ENCODE peak calls at places on chromosomes 1 and 21, in nine cellular contexts. U is PC-9, I is heart right ventricle, S is fibroblast of lung, G is gastrocnemius medialis, C is lower leg skin, H is sigmoid colon, Q is A549, D is esophagus squamous epithelium. T is an unnamed sample.

GRCh38 chr1:182620924-182621585 is 16.9 kb upstream of the RGS16 start:
- DNase-seq in C (no peak), S (no peak), U (no peak), H (no peak), D (no peak), Q (no peak), G (no peak), I (no peak), T (no peak)

GRCh38 chr1:50060279-50060678 is 36.5 kb upstream of the AGBL4 start:
- DNase-seq in C (no peak), S (peak), G (no peak), U (peak), D (no peak), Q (no peak), I (no peak), H (no peak), T (no peak)

GRCh38 chr1:175481126-175482071 is 262.0 kb downstream of the TNR start:
- DNase-seq in G (no peak), C (no peak), D (no peak), H (no peak), Q (peak), I (no peak), S (peak), U (no peak), T (no peak)

GRCh38 chr21:46322351-46323226 is 1.1 kb downstream of the C21orf58 start:
- DNase-seq in Q (peak), C (no peak), G (no peak), I (no peak), U (peak), H (no peak), D (no peak), S (peak), T (no peak)

GRCh38 chr21:26769613-26770188 is 75.5 kb downstream of the ADAMTS1 start:
- DNase-seq in Q (peak), S (peak), H (no peak), U (no peak), G (no peak), C (no peak), I (peak), D (no peak), T (no peak)

GRCh38 chr1:171739646-171740045 is 2.2 kb downstream of the VAMP4 start:
- DNase-seq in C (no peak), U (no peak), Q (no peak), D (no peak), I (no peak), S (peak), G (no peak), H (no peak), T (no peak)

GRCh38 chr1:14876747-14877146 is 276.8 kb upstream of the TMEM51 start:
- DNase-seq in D (no peak), I (no peak), S (no peak), G (no peak), Q (no peak), H (no peak), U (no peak), C (no peak), T (no peak)

GRCh38 chr1:61399192-61399591 is 316.8 kb downstream of the NFIA start:
- DNase-seq in C (no peak), Q (no peak), U (no peak), I (no peak), D (no peak), S (no peak), H (no peak), G (no peak), T (no peak)

GRCh38 chr1:207810173-207810572 is 58.3 kb downstream of the CD46 start:
- DNase-seq in G (peak), C (no peak), S (peak), I (no peak), H (no peak), Q (no peak), U (no peak), D (no peak), T (peak)

GRCh38 chr1:97457446-97458089 is 463.3 kb downstream of the DPYD start:
- DNase-seq in Q (no peak), U (no peak), C (no peak), G (no peak), I (no peak), D (no peak), H (no peak), S (peak), T (no peak)

GRCh38 chr1:192476802-192477298 is 98.7 kb upstream of the RGS1 start:
- DNase-seq in Q (no peak), D (no peak), I (peak), G (no peak), U (peak), C (peak), S (peak), H (peak), T (no peak)

GRCh38 chr1:35502242-35502641 is 55.0 kb downstream of the KIAA0319L start:
- DNase-seq in Q (no peak), G (no peak), U (no peak), I (no peak), C (no peak), D (no peak), S (no peak), H (no peak), T (no peak)

GRCh38 chr1:162040657-162041056 is 17.0 kb upstream of the OLFML2B start:
- DNase-seq in G (no peak), I (no peak), D (no peak), C (no peak), H (no peak), U (no peak), Q (peak), S (peak), T (no peak)

GRCh38 chr21:33189845-33190244 is 39.9 kb upstream of the IFNAR2 start:
- DNase-seq in G (no peak), H (no peak), U (no peak), D (no peak), C (no peak), S (no peak), Q (no peak), I (no peak), T (no peak)

GRCh38 chr1:222283147-222283768 is 264.6 kb downstream of the HHIPL2 start:
- DNase-seq in D (no peak), U (peak), G (no peak), C (no peak), I (no peak), S (peak), Q (no peak), H (no peak), T (peak)

GRCh38 chr1:87129606-87130005 is 199.1 kb upstream of the LMO4 start:
- DNase-seq in I (peak), Q (no peak), G (no peak), D (no peak), C (peak), H (peak), U (no peak), S (no peak), T (no peak)

GRCh38 chr21:34596561-34597271 is 18.2 kb downstream of the RCAN1 start:
- DNase-seq in G (no peak), S (no peak), C (no peak), Q (no peak), H (no peak), I (no peak), D (no peak), U (no peak), T (no peak)

GRCh38 chr1:209780276-209780675 is 4.1 kb downstream of the C1orf74 start:
- DNase-seq in U (no peak), Q (no peak), H (no peak), I (no peak), C (no peak), S (no peak), G (no peak), D (no peak), T (no peak)

GRCh38 chr1:109610609-109611307 is 8.7 kb downstream of the GNAT2 start:
- DNase-seq in C (no peak), G (no peak), H (no peak), Q (no peak), U (peak), I (no peak), S (peak), D (no peak), T (no peak)

GRCh38 chr1:70874063-70874462 is 173.6 kb downstream of the PTGER3 start:
- DNase-seq in D (no peak), C (peak), S (no peak), H (no peak), Q (no peak), U (no peak), G (no peak), I (no peak), T (no peak)

GRCh38 chr1:27363766-27364695 is 2.7 kb downstream of the MAP3K6 start:
- DNase-seq in H (no peak), D (no peak), C (no peak), U (no peak), G (no peak), Q (no peak), S (no peak), I (no peak), T (no peak)

GRCh38 chr1:109392788-109393580 is 4.7 kb downstream of the SORT1 start:
- DNase-seq in S (peak), C (no peak), I (peak), G (peak), D (no peak), Q (peak), U (no peak), H (peak), T (no peak)

GRCh38 chr1:234125714-234126113 is 221.2 kb downstream of the SLC35F3 start:
- DNase-seq in D (no peak), S (no peak), Q (no peak), G (no peak), U (no peak), C (no peak), H (no peak), I (no peak), T (no peak)

GRCh38 chr1:119747451-119747850 is 21.3 kb downstream of the HMGCS2 start:
- DNase-seq in Q (no peak), U (no peak), G (no peak), S (no peak), D (no peak), H (no peak), I (no peak), C (no peak), T (no peak)

GRCh38 chr1:117366281-117366981 is 818 bp upstream of the MAN1A2 start:
- DNase-seq in Q (peak), C (peak), S (peak), U (peak), G (peak), I (peak), D (peak), H (peak), T (no peak)

GRCh38 chr1:159953866-159954515 is at the start of gene SLAMF9:
- DNase-seq in Q (peak), D (no peak), H (no peak), I (no peak), C (no peak), U (no peak), S (peak), G (no peak), T (no peak)

GRCh38 chr1:12511516-12512468 is 106.2 kb downstream of the DHRS3 start:
- DNase-seq in D (no peak), I (no peak), S (peak), G (no peak), H (peak), C (no peak), Q (no peak), U (no peak), T (no peak)

GRCh38 chr1:246477634-246478033 is 29.4 kb downstream of the SMYD3 start:
- DNase-seq in U (no peak), G (no peak), I (no peak), C (no peak), Q (no peak), H (no peak), D (no peak), S (no peak), T (no peak)

GRCh38 chr1:67777532-67777931 is 55.7 kb downstream of the GNG12 start:
- DNase-seq in S (no peak), U (no peak), Q (no peak), C (no peak), H (no peak), D (no peak), I (no peak), G (no peak), T (no peak)

GRCh38 chr1:169509354-169509753 is 23.6 kb upstream of the SLC19A2 start:
- DNase-seq in S (no peak), U (no peak), D (no peak), C (no peak), G (no peak), H (no peak), I (no peak), Q (peak), T (no peak)

GRCh38 chr1:49048188-49048587 is 271.5 kb upstream of the BEND5 start:
- DNase-seq in C (no peak), S (no peak), Q (no peak), U (no peak), D (no peak), H (no peak), I (no peak), G (no peak), T (no peak)

GRCh38 chr1:48674641-48675040 is 102.0 kb downstream of the BEND5 start:
- DNase-seq in I (no peak), S (peak), Q (no peak), H (no peak), D (no peak), G (no peak), U (no peak), C (no peak), T (no peak)

GRCh38 chr1:58888776-58889341 is 105.0 kb upstream of the JUN start:
- DNase-seq in U (no peak), D (no peak), C (no peak), H (no peak), G (no peak), S (peak), Q (no peak), I (no peak), T (no peak)

GRCh38 chr21:35882791-35883240 is 177.5 kb downstream of the SETD4 start:
- DNase-seq in D (no peak), Q (no peak), G (no peak), I (no peak), C (peak), U (no peak), S (peak), H (no peak), T (peak)

GRCh38 chr21:35886887-35887286 is 173.4 kb downstream of the SETD4 start:
- DNase-seq in Q (no peak), C (no peak), I (no peak), U (no peak), H (no peak), S (no peak), G (no peak), D (no peak), T (no peak)

GRCh38 chr21:35885942-35886541 is 174.3 kb downstream of the SETD4 start:
- DNase-seq in C (no peak), G (no peak), I (no peak), U (no peak), H (no peak), D (no peak), Q (no peak), S (no peak), T (no peak)
- H3K4me3 ChIP-seq in C (no peak), G (no peak), I (no peak), U (no peak), H (no peak), D (no peak), Q (no peak), S (no peak), T (no peak)

DNA sequence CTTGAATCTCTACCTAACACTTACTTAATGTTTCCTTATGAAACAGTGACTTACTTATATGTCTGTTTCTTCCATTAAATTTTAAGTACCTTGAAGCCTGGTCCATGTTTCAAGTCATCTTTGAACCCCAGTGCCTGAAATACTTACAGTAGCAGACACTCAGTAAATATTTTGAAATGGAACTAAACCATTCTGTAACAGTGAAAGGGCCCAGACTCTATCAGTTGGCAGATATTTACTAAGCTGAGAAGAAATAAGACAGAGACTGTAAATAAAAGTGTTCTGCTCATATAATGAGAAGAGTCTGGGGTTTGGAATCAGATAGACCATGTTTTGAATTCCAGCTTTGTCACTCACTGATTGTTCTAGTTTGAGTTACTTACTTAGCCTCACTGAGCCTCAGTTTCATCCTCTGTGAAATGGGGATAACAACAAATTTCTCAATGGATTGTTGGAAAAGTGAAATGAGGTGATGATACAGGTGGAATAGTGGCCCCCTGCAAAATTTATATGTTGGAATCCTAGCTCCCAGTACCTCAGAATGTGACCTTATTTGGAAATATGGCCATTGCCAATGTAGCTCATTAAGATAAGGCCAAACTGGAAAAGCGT is 19.3 kb upstream of the C1orf21 start:
- DNase-seq in Q (no peak), U (no peak), H (no peak), D (no peak), C (no peak), G (no peak), I (no peak), S (no peak), T (no peak)
- TF ChIP-seq CTCF in Q (no peak), U (no peak), H (no peak), D (no peak), C (no peak), G (no peak), I (no peak), S (no peak), T (no peak)

GRCh38 chr1:64903593-64903992 is 62.8 kb downstream of the JAK1 start:
- DNase-seq in C (no peak), U (no peak), G (no peak), S (no peak), I (no peak), D (no peak), Q (no peak), H (no peak), T (no peak)
- H3K4me3 ChIP-seq in C (no peak), U (no peak), G (no peak), S (no peak), I (no peak), D (no peak), Q (no peak), H (no peak), T (no peak)

GRCh38 chr21:41290106-41290799 is 26.3 kb upstream of the FAM3B start:
- DNase-seq in G (no peak), D (no peak), I (no peak), C (no peak), S (no peak), Q (no peak), U (no peak), H (no peak), T (no peak)

GRCh38 chr21:41294548-41295231 is 21.9 kb upstream of the FAM3B start:
- DNase-seq in S (no peak), G (no peak), I (no peak), C (no peak), D (no peak), Q (no peak), U (no peak), H (no peak), T (no peak)

DNA sequence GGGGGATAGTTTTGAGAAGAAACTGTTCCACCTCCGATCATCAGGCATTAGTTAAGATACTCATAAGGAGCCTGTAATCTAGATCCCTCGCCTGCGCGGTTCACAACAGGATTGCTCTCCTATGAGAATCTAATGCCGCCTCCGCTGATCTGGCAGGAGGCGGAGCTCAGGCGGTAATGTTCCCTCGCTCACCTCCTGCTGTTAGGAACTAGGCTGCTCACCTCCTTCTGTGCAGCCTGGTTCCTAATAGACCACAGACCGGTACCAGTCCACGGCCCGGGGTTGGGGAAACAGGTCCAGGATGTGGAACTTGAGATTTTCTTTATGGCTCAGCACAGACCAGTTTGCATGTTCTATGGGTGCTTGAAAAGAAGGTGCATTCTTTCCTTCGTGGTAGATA is 27.2 kb upstream of the FAM3B start:
- DNase-seq in H (no peak), U (no peak), C (no peak), D (no peak), S (peak), G (no peak), I (no peak), Q (no peak), T (no peak)
- TF ChIP-seq CTCF in H (no peak), U (no peak), C (no peak), D (no peak), S (no peak), G (no peak), I (no peak), Q (no peak), T (no peak)

DNA sequence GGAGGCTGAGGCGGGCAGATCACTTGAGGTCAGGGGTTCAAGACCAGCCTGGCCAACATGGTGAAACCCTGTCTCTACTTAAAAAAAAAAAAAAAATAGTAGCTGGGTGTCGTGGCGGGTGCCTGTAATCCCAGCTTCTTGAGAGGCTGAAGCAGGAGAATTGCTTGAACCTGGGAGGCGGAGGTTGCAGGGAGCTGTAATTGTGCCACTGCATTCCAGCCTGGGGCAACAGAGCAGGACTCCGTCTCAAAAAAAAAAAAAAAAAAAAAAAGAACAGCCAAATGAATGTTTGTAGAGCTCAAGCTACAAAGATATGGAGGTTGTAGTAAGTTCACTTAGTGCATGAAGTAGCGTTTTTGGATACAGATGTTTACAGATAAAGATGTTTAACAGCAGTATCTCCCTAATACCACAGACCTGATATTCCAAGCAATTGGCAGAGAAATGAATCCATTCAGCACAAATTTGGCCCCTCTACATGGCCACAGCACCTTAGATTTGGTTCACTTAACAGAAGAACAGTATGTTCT is 49.5 kb upstream of the IPO9 start:
- DNase-seq in C (no peak), Q (no peak), I (no peak), G (no peak), U (no peak), H (no peak), S (no peak), D (no peak), T (no peak)
- H3K4me3 ChIP-seq in C (no peak), Q (no peak), I (no peak), G (no peak), U (no peak), H (no peak), S (no peak), D (no peak), T (no peak)

GRCh38 chr21:14862794-14863720 is 201.7 kb downstream of the NRIP1 start:
- DNase-seq in U (no peak), H (no peak), C (no peak), Q (no peak), D (no peak), S (no peak), I (no peak), G (no peak), T (no peak)
- TF ChIP-seq CTCF in U (peak), H (no peak), C (no peak), Q (peak), D (peak), S (peak), I (peak), G (peak), T (peak)

DNA sequence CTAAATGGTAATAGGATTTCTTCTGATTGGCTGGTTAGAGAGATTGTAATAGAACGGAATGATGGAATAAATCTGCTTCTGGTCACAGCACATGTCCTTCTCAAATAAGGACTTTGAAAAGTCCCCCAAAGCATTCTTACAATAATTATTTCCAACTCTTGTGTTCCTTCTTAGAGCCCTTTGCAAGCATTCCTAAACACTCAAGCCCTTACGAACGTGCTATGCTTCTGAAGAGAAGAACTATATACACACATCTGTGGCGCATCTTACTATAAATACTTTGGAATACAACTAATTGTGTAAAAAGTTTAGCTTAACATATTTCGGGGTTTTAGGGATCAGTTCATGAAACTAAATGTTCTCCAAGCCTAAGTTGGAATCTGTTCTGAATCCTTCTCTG is 25.6 kb downstream of the CLIC4 start:
- DNase-seq in C (no peak), G (no peak), Q (no peak), H (no peak), I (no peak), S (peak), D (no peak), U (no peak), T (no peak)
- H3K4me3 ChIP-seq in C (no peak), G (no peak), Q (no peak), H (no peak), I (no peak), S (peak), D (no peak), U (no peak), T (no peak)

GRCh38 chr1:76161451-76161850 is 86.9 kb downstream of the ST6GALNAC3 start:
- DNase-seq in G (no peak), S (no peak), Q (no peak), C (no peak), I (no peak), H (no peak), D (no peak), U (no peak), T (no peak)

GRCh38 chr1:76160225-76160624 is 85.7 kb downstream of the ST6GALNAC3 start:
- DNase-seq in Q (no peak), S (no peak), D (no peak), U (no peak), I (no peak), H (no peak), G (no peak), C (no peak), T (no peak)

GRCh38 chr1:76164165-76164564 is 89.6 kb downstream of the ST6GALNAC3 start:
- DNase-seq in G (no peak), C (no peak), D (no peak), S (no peak), Q (no peak), U (no peak), I (no peak), H (no peak), T (no peak)

GRCh38 chr1:76158126-76158525 is 83.6 kb downstream of the ST6GALNAC3 start:
- DNase-seq in I (no peak), H (no peak), Q (no peak), G (no peak), S (peak), U (no peak), D (no peak), C (no peak), T (no peak)

GRCh38 chr1:76162254-76162653 is 87.7 kb downstream of the ST6GALNAC3 start:
- DNase-seq in G (no peak), I (no peak), Q (no peak), C (no peak), D (no peak), U (no peak), S (no peak), H (no peak), T (no peak)
- TF ChIP-seq CTCF in G (no peak), I (no peak), Q (no peak), C (no peak), D (no peak), U (no peak), S (no peak), H (no peak), T (no peak)